ENCODE peak calls at places on chromosome 11, in ten cellular contexts. O is neural progenitor cell; M is fibroblast of lung; V is T-helper 1 cell; B is GM23248; W is kidney; L is CD8-positive, alpha-beta memory T cell; P is NCI-H460; U is NCI-H1092; G is PC-3. I is an unnamed sample.

GRCh38 chr11:10109836-10110235 is 184.2 kb downstream of the SBF2 start:
- DNase-seq in V (no peak), O (no peak), W (no peak), B (peak; percentile 80), L (no peak), G (no peak), U (no peak), P (no peak), M (peak; percentile 93), I (no peak)

GRCh38 chr11:65366340-65366773 is 11.8 kb downstream of the TIGD3 start:
- DNase-seq in G (peak; percentile 86), W (no peak), L (peak; percentile 60), V (no peak), U (peak; percentile 70), P (peak; percentile 78), B (peak; percentile 90), M (peak; percentile 86), O (peak; percentile 85), I (peak; percentile 74)

GRCh38 chr11:74322667-74323066 is 11.2 kb upstream of the P4HA3 start:
- DNase-seq in W (no peak), U (no peak), O (no peak), P (no peak), L (no peak), V (no peak), M (peak; percentile 79), B (peak; percentile 63), G (no peak), I (no peak)

GRCh38 chr11:8289426-8290047 is 25.9 kb upstream of the LMO1 start:
- DNase-seq in O (peak; percentile 76), M (no peak), G (no peak), W (no peak), V (no peak), B (no peak), L (no peak), P (no peak), U (peak; percentile 11), I (peak; percentile 46)

GRCh38 chr11:34192481-34193401 is 87.3 kb downstream of the NAT10 start:
- DNase-seq in L (no peak), M (peak; percentile 94), V (no peak), U (peak; percentile 18), O (peak; percentile 13), W (no peak), G (peak; percentile 91), P (peak; percentile 12), B (peak; percentile 98), I (no peak)

GRCh38 chr11:76624515-76625379 is 45.8 kb downstream of the LRRC32 start:
- DNase-seq in B (no peak), L (no peak), V (no peak), M (no peak), G (no peak), P (no peak), O (no peak), U (no peak), W (no peak), I (peak; percentile 68)

GRCh38 chr11:128946646-128947045 is 4.0 kb upstream of the TP53AIP1 start:
- DNase-seq in P (no peak), B (no peak), V (no peak), U (no peak), O (no peak), W (no peak), G (no peak), L (no peak), M (no peak), I (no peak)

GRCh38 chr11:381501-382072 is 12.3 kb downstream of the B4GALNT4 start:
- DNase-seq in P (no peak), G (no peak), O (no peak), V (no peak), L (no peak), B (no peak), M (no peak), U (no peak), W (no peak), I (no peak)

GRCh38 chr11:102375720-102376399 is 28.8 kb downstream of the BIRC2 start:
- DNase-seq in O (no peak), U (no peak), P (no peak), B (no peak), G (no peak), M (peak; percentile 6), L (no peak), V (no peak), W (no peak), I (no peak)

GRCh38 chr11:65588199-65589054 is 7.2 kb downstream of the KCNK7 start:
- DNase-seq in O (peak; percentile 76), W (peak; percentile 84), V (peak; percentile 58), B (peak; percentile 64), G (peak; percentile 65), U (no peak), P (peak; percentile 47), L (peak; percentile 75), M (peak; percentile 52), I (peak; percentile 89)

GRCh38 chr11:75004215-75004614 is 15.5 kb downstream of the NEU3 start:
- DNase-seq in U (no peak), L (no peak), V (no peak), W (no peak), G (no peak), M (no peak), P (no peak), O (no peak), B (no peak), I (no peak)

GRCh38 chr11:74770456-74770855 is 21.8 kb downstream of the RNF169 start:
- DNase-seq in M (no peak), W (no peak), O (no peak), L (no peak), B (no peak), P (no peak), U (no peak), V (no peak), G (no peak), I (no peak)

GRCh38 chr11:2305862-2306823 is 4.3 kb downstream of the TSPAN32 start:
- DNase-seq in M (peak; percentile 94), V (no peak), U (no peak), G (no peak), W (peak; percentile 92), B (peak; percentile 73), L (peak; percentile 23), O (no peak), P (no peak), I (peak; percentile 42)

GRCh38 chr11:33290319-33290718 is 33.1 kb downstream of the HIPK3 start:
- DNase-seq in V (no peak), P (no peak), U (no peak), L (no peak), G (no peak), W (no peak), B (no peak), M (no peak), O (no peak), I (no peak)

GRCh38 chr11:2517016-2517385 is 72.2 kb downstream of the KCNQ1 start:
- DNase-seq in P (no peak), O (no peak), M (no peak), V (no peak), G (no peak), B (no peak), U (no peak), L (no peak), W (peak; percentile 43), I (no peak)

GRCh38 chr11:88231894-88232482 is 56.7 kb upstream of the RAB38 start:
- DNase-seq in L (no peak), U (peak; percentile 24), O (peak; percentile 48), G (peak; percentile 70), B (peak; percentile 64), P (peak; percentile 26), V (no peak), W (no peak), M (peak; percentile 61), I (peak; percentile 65)

GRCh38 chr11:130737866-130738431 is 178.3 kb downstream of the SNX19 start:
- DNase-seq in P (no peak), L (no peak), U (no peak), O (no peak), M (peak; percentile 77), G (peak; percentile 72), W (peak; percentile 92), V (no peak), B (peak; percentile 73), I (peak; percentile 37)

GRCh38 chr11:78078218-78079167 is 1.2 kb downstream of the NDUFC2 start:
- DNase-seq in G (no peak), L (no peak), P (no peak), M (no peak), V (no peak), W (no peak), O (peak; percentile 21), B (peak; percentile 35), U (no peak), I (peak; percentile 58)

GRCh38 chr11:126561327-126561893 is 205.9 kb downstream of the ST3GAL4 start:
- DNase-seq in G (peak; percentile 70), P (peak; percentile 43), B (peak; percentile 66), W (no peak), V (no peak), U (no peak), L (no peak), O (peak; percentile 92), M (peak; percentile 65), I (peak; percentile 93)

GRCh38 chr11:68191661-68192579 is 21.2 kb downstream of the KMT5B start:
- DNase-seq in L (no peak), M (no peak), V (no peak), G (peak; percentile 61), P (no peak), W (no peak), B (no peak), U (no peak), O (no peak), I (no peak)

GRCh38 chr11:94104734-94105133 is 23.9 kb upstream of the PANX1 start:
- DNase-seq in O (no peak), M (no peak), U (no peak), B (no peak), V (no peak), P (no peak), W (no peak), L (no peak), G (no peak), I (no peak)

GRCh38 chr11:2390871-2391662 is 9.5 kb upstream of the TSSC4 start:
- DNase-seq in W (peak; percentile 90), L (no peak), G (peak; percentile 34), P (no peak), U (no peak), M (peak; percentile 85), B (peak; percentile 87), O (peak; percentile 41), V (no peak), I (no peak)

GRCh38 chr11:1112351-1113191 is 37.9 kb downstream of the MUC2 start:
- DNase-seq in B (no peak), U (no peak), M (no peak), L (no peak), V (no peak), P (no peak), W (peak; percentile 65), G (no peak), O (no peak), I (peak; percentile 38)

GRCh38 chr11:67644472-67645418 is 5.2 kb upstream of the TBX10 start:
- DNase-seq in V (no peak), U (no peak), P (no peak), O (no peak), B (no peak), G (no peak), L (no peak), M (no peak), W (peak; percentile 40), I (peak; percentile 60)